ENCODE peak calls at places on chromosomes 3 and 15, in six cellular contexts. V is tibial artery, R is sigmoid colon, E is heart left ventricle, W is cardiac muscle cell, Q is psoas muscle. H is an unnamed sample. For H3K9me3 and H3K4me1, the result is how much of the 10 kb centered on the place peaks cover.

GRCh38 chr3:89223188-89223587 is 115.8 kb downstream of the EPHA3 start:
- DNase-seq in W (no peak), R (no peak), V (no peak), E (no peak), Q (no peak), H (no peak)

GRCh38 chr3:157502916-157503620 is at the start of gene VEPH1:
- DNase-seq in V (no peak), E (no peak), W (peak), R (no peak), Q (no peak), H (no peak)

GRCh38 chr3:48919215-48920138 is 835 bp downstream of the ARIH2 start:
- DNase-seq in V (peak), Q (peak), E (peak), R (no peak), W (peak), H (peak)

GRCh38 chr3:126542340-126543241 is 16.1 kb downstream of the C3orf22 start:
- DNase-seq in Q (peak), E (peak), R (peak), V (no peak), W (no peak), H (no peak)

GRCh38 chr3:127915115-127915936 is at the start of gene KBTBD12:
- DNase-seq in E (peak), V (peak), W (no peak), R (peak), Q (peak), H (peak)

GRCh38 chr3:175304437-175304836 is 445.3 kb downstream of the NAALADL2 start:
- DNase-seq in V (no peak), Q (no peak), W (no peak), E (peak), R (no peak), H (no peak)

GRCh38 chr15:81160312-81161214 is 26.5 kb downstream of the CFAP161 start:
- DNase-seq in V (peak), W (peak), E (peak), R (peak), Q (peak), H (no peak)

GRCh38 chr3:64667138-64667537 is 20.7 kb downstream of the ADAMTS9 start:
- DNase-seq in Q (no peak), W (peak), V (no peak), E (no peak), R (no peak), H (no peak)

GRCh38 chr3:127800508-127800907 is 21.8 kb downstream of the MGLL start:
- DNase-seq in E (no peak), R (no peak), W (peak), V (no peak), Q (no peak), H (no peak)

GRCh38 chr3:46496745-46497555 is 826 bp upstream of the RTP3 start:
- DNase-seq in V (no peak), Q (no peak), W (peak), R (no peak), E (no peak), H (peak)

GRCh38 chr15:94232107-94232506 is 746 bp downstream of the MCTP2 start:
- DNase-seq in E (no peak), R (no peak), Q (no peak), V (no peak), W (no peak), H (peak)

GRCh38 chr3:195522254-195523023 is 20.7 kb downstream of the PPP1R2 start:
- DNase-seq in E (no peak), Q (no peak), W (peak), R (no peak), V (no peak), H (peak)

GRCh38 chr15:62931650-62932049 is 110.9 kb upstream of the TPM1 start:
- DNase-seq in V (no peak), W (no peak), E (no peak), Q (no peak), R (no peak), H (no peak)

GRCh38 chr3:94117729-94118128 is 54.9 kb downstream of the NSUN3 start:
- DNase-seq in W (no peak), R (no peak), V (no peak), E (no peak), Q (no peak), H (no peak)

GRCh38 chr3:191356586-191357439 is 26.5 kb upstream of the UTS2B start:
- DNase-seq in V (peak), Q (no peak), R (no peak), E (peak), W (peak), H (peak)

GRCh38 chr3:9970020-9970652 is 16.5 kb downstream of the EMC3 start:
- DNase-seq in R (no peak), V (no peak), E (no peak), Q (no peak), W (peak), H (no peak)

GRCh38 chr3:16801698-16802097 is 83.1 kb upstream of the PLCL2 start:
- DNase-seq in Q (no peak), V (no peak), E (no peak), R (no peak), W (peak), H (no peak)

GRCh38 chr15:67097893-67098740 is 32.7 kb downstream of the SMAD3 start:
- DNase-seq in W (peak), R (peak), Q (peak), V (peak), E (peak), H (no peak)

GRCh38 chr3:75687323-75687722 is 23.2 kb downstream of the FRG2C start:
- DNase-seq in W (no peak), V (no peak), R (no peak), E (no peak), Q (no peak), H (no peak)

GRCh38 chr15:23646165-23647000 is 1.3 kb downstream of the MAGEL2 start:
- DNase-seq in R (no peak), E (no peak), Q (peak), W (no peak), V (no peak), H (no peak)

GRCh38 chr3:33943277-33943676 is 144.8 kb downstream of the PDCD6IP start:
- DNase-seq in E (no peak), R (no peak), V (no peak), W (no peak), Q (no peak), H (no peak)

GRCh38 chr3:13158871-13159270 is 85.6 kb upstream of the IQSEC1 start:
- DNase-seq in R (peak), W (no peak), V (no peak), Q (no peak), E (no peak), H (no peak)

GRCh38 chr3:141401584-141402475 is 33.5 kb downstream of the ZBTB38 start:
- DNase-seq in E (peak), V (peak), W (peak), Q (peak), R (no peak), H (peak)

GRCh38 chr3:172844428-172844827 is 93.9 kb downstream of the ECT2 start:
- DNase-seq in W (no peak), V (no peak), Q (no peak), E (no peak), R (no peak), H (no peak)

GRCh38 chr3:10702961-10703740 is 112.9 kb upstream of the SLC6A11 start:
- DNase-seq in R (no peak), W (peak), E (no peak), V (no peak), Q (no peak), H (peak)

GRCh38 chr15:31440754-31441298 is 114.2 kb downstream of the KLF13 start:
- DNase-seq in Q (peak), V (peak), R (peak), W (peak), E (peak), H (peak)

GRCh38 chr3:150439657-150440056 is 31.6 kb downstream of the TSC22D2 start:
- DNase-seq in Q (no peak), R (no peak), W (no peak), V (no peak), E (no peak), H (no peak)

GRCh38 chr15:101773496-101774100 is 29.7 kb upstream of the OR4F6 start:
- DNase-seq in E (no peak), W (no peak), V (no peak), Q (no peak), R (no peak), H (peak)

GRCh38 chr3:99970198-99970597 is 144.1 kb downstream of the FILIP1L start:
- DNase-seq in V (no peak), W (no peak), Q (no peak), E (no peak), R (no peak), H (no peak)

GRCh38 chr15:25185156-25185710 is 230.4 kb downstream of the SNRPN start:
- DNase-seq in Q (peak), R (peak), V (peak), W (no peak), E (no peak), H (no peak)
- H3K9me3 ChIP-seq in Q (under half), R (under half), V (under half), W (under half), E (under half), H (under half)

GRCh38 chr3:194485471-194485875 is 1.3 kb downstream of the ATP13A3 start:
- DNase-seq in R (no peak), Q (no peak), E (no peak), W (peak), V (no peak), H (peak)
- H3K4me1 ChIP-seq in R (under half), Q (under half), E (half or more), W (under half), V (half or more), H (under half)

GRCh38 chr15:65896231-65896630 is 26.9 kb downstream of the RAB11A start:
- DNase-seq in R (no peak), Q (no peak), V (no peak), W (peak), E (no peak), H (no peak)

GRCh38 chr15:65887565-65887964 is 18.3 kb downstream of the RAB11A start:
- DNase-seq in E (no peak), Q (no peak), V (no peak), R (no peak), W (no peak), H (peak)

GRCh38 chr15:65888998-65889397 is 19.7 kb downstream of the RAB11A start:
- DNase-seq in R (no peak), Q (no peak), W (no peak), E (no peak), V (no peak), H (no peak)

GRCh38 chr15:65893060-65893459 is 23.8 kb downstream of the RAB11A start:
- DNase-seq in E (no peak), R (no peak), W (no peak), Q (no peak), V (no peak), H (no peak)
- H3K9me3 ChIP-seq in E (under half), R (under half), W (under half), Q (under half), V (under half), H (under half)

GRCh38 chr3:14209596-14210280 is 31.1 kb downstream of the LSM3 start:
- DNase-seq in R (no peak), V (no peak), Q (no peak), W (peak), E (no peak), H (no peak)

GRCh38 chr3:14210281-14210670 is 31.7 kb downstream of the LSM3 start:
- DNase-seq in E (no peak), Q (no peak), V (no peak), R (no peak), W (no peak), H (no peak)

GRCh38 chr3:14208168-14208567 is 29.6 kb downstream of the LSM3 start:
- DNase-seq in W (no peak), R (no peak), E (no peak), V (no peak), Q (no peak), H (peak)

GRCh38 chr3:14210843-14211594 is 32.4 kb downstream of the LSM3 start:
- DNase-seq in E (no peak), Q (no peak), V (no peak), R (no peak), W (peak), H (no peak)

GRCh38 chr3:14208977-14209394 is 30.4 kb downstream of the LSM3 start:
- DNase-seq in E (no peak), Q (no peak), R (no peak), W (peak), V (no peak), H (peak)
- H3K4me1 ChIP-seq in E (under half), Q (under half), R (under half), W (under half), V (under half), H (under half)

DNA sequence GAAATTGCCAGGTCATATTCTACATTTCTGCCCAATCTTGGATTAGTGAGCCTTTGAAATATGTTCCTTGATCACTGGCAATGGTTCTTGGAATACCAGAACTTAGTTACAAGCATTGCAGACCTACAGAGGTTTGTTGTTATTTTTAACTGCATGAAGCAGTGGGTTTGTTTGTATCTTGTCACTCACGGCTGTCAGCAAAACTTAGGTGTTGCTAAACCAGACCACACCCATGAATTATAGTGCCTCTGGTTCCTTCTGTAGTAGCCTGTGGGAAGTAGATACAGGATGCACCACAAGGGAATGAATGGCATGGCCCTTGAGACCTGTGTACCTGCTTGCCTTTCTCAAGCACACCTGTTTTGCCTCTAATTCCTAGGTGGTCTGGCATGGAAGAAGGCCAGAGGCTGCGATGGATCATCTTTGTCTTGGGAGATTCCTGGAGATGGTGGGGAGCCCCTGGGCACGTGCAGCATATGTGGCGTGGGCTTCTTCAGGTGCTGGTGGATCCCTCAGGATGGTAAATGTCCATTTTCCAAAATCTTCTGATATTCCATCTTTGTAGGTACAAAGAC is 138.8 kb downstream of the SNRPN start:
- DNase-seq in E (no peak), R (no peak), V (no peak), Q (no peak), W (no peak), H (no peak)
- H3K9me3 ChIP-seq in E (under half), R (under half), V (under half), Q (half or more), W (under half), H (under half)

DNA sequence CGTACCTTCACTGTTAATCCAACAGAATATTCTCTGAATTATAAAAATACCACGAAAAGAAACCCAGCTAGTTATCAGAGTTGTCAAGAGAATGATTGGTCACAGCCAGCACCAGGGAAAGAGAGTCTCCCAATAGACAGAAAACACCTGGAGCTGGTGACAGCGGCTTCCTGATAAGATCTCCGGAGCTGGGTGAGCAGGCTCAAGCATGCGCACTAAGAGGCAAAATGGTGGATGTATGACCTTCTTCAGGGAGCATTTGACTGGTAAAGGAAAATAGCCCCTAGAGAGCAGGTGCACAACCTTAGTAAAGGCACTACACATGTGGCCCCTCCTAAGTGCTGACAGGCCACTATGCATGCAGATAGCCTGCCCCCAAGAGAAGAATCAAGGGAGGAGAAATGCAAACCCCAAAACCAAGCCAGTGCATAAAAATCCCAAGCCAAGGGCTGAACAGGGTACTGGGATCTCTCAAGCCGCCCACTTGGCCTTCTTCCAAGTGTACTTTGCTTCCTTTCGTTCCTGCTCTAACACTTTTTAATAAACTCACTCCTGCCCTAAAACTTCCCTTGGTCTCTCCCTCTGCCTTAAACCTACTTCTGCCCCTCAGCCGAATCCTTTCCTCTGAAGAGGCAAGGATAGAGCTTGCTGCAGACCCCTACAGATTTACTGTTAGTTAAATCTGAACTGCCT is 93.2 kb downstream of the UACA start:
- DNase-seq in Q (no peak), E (peak), R (no peak), V (no peak), W (peak), H (peak)
- H3K4me1 ChIP-seq in Q (under half), E (under half), R (under half), V (under half), W (half or more), H (under half)

GRCh38 chr15:86833595-86833994 is 753.9 kb downstream of the AGBL1 start:
- DNase-seq in R (no peak), Q (no peak), E (no peak), W (no peak), V (no peak), H (no peak)
- H3K9me3 ChIP-seq in R (under half), Q (under half), E (under half), W (under half), V (under half), H (under half)